ENCODE peak calls at places on chromosomes 4 and X, in five cellular contexts. T is mesenchymal stem cell, I is mammary epithelial cell, N is neuronal stem cell, S is colonic mucosa. W is an unnamed sample.

GRCh38 chr4:109648266-109648996 is 54.8 kb downstream of the CASP6 start:
- DNase-seq in I (no peak), T (no peak), N (no peak), S (no peak), W (no peak)

GRCh38 chrX:26511621-26512363 is 295.8 kb downstream of the MAGEB5 start:
- DNase-seq in N (no peak), I (no peak), S (no peak), T (no peak), W (no peak)

GRCh38 chr4:158353541-158354304 is 143.4 kb downstream of the TMEM144 start:
- DNase-seq in I (no peak), N (no peak), T (no peak), S (no peak), W (no peak)

GRCh38 chr4:58587856-58588255 is 1477.7 kb upstream of the IGFBP7 start:
- DNase-seq in T (peak), N (no peak), I (no peak), S (no peak), W (no peak)

GRCh38 chr4:180081072-180081471 is 2162.1 kb upstream of the TENM3 start:
- DNase-seq in S (no peak), I (no peak), N (no peak), T (no peak), W (no peak)

GRCh38 chr4:55029838-55030503 is 95.4 kb downstream of the KDR start:
- DNase-seq in N (peak), I (no peak), S (no peak), T (no peak), W (no peak)

GRCh38 chr4:2044119-2044485 is 15.0 kb upstream of the NAT8L start:
- DNase-seq in T (no peak), S (no peak), I (no peak), N (no peak), W (no peak)

GRCh38 chr4:128521156-128521555 is 233.5 kb upstream of the PGRMC2 start:
- DNase-seq in I (no peak), N (no peak), S (no peak), T (peak), W (peak)

GRCh38 chrX:75522565-75523411 is at the start of gene ZDHHC15:
- DNase-seq in T (no peak), N (peak), I (no peak), S (peak), W (peak)

GRCh38 chrX:107710617-107711391 is 64.8 kb downstream of the TSC22D3 start:
- DNase-seq in S (no peak), I (peak), T (peak), N (peak), W (peak)

GRCh38 chrX:3052864-3053263 is 11.6 kb downstream of the ARSF start:
- DNase-seq in I (no peak), S (no peak), N (no peak), T (no peak), W (no peak)

GRCh38 chr4:791866-792630 is 33.9 kb downstream of the CPLX1 start:
- DNase-seq in T (no peak), I (no peak), S (peak), N (no peak), W (no peak)

GRCh38 chrX:63993936-63994335 is 208.9 kb upstream of the ARHGEF9 start:
- DNase-seq in I (no peak), S (no peak), N (no peak), T (no peak), W (no peak)

GRCh38 chrX:97845451-97845850 is 961.7 kb downstream of the RPA4 start:
- DNase-seq in I (no peak), S (no peak), T (no peak), N (no peak), W (no peak)

GRCh38 chr4:45442466-45442865 is 681.4 kb downstream of the GABRG1 start:
- DNase-seq in I (peak), S (no peak), N (no peak), T (peak), W (no peak)

GRCh38 chr4:78121338-78121904 is 64.3 kb downstream of the FRAS1 start:
- DNase-seq in N (no peak), I (no peak), T (no peak), S (no peak), W (no peak)

GRCh38 chr4:79025170-79025569 is 85.9 kb upstream of the PAQR3 start:
- DNase-seq in S (no peak), I (no peak), T (no peak), N (no peak), W (no peak)

GRCh38 chr4:88599298-88599697 is 7.0 kb downstream of the HERC3 start:
- DNase-seq in S (no peak), T (peak), N (no peak), I (peak), W (peak)

GRCh38 chrX:84729809-84730208 is 227.6 kb upstream of the HDX start:
- DNase-seq in I (peak), T (peak), N (peak), S (no peak), W (no peak)

GRCh38 chrX:118761950-118762725 is 34.7 kb downstream of the IL13RA1 start:
- DNase-seq in S (no peak), N (peak), I (no peak), T (no peak), W (no peak)

GRCh38 chr4:110132822-110133719 is 65.3 kb downstream of the ELOVL6 start:
- DNase-seq in T (no peak), N (no peak), S (peak), I (no peak), W (no peak)

GRCh38 chr4:2402941-2403340 is 15.5 kb downstream of the ZFYVE28 start:
- DNase-seq in N (no peak), I (no peak), T (no peak), S (no peak), W (no peak)

GRCh38 chr4:139696491-139696890 is 30.9 kb downstream of the MGST2 start:
- DNase-seq in N (no peak), I (no peak), S (no peak), T (no peak), W (no peak)

GRCh38 chr4:144350706-144351105 is 210.2 kb upstream of the GYPA start:
- DNase-seq in S (no peak), N (no peak), I (peak), T (no peak), W (peak)

GRCh38 chr4:53587123-53587522 is 4.2 kb downstream of the LNX1 start:
- DNase-seq in N (no peak), T (no peak), S (no peak), I (no peak), W (no peak)

GRCh38 chr4:15035152-15035551 is 32.9 kb downstream of the CPEB2 start:
- DNase-seq in I (peak), N (no peak), T (peak), S (no peak), W (peak)

GRCh38 chr4:40515037-40515397 is 114.6 kb downstream of the RBM47 start:
- DNase-seq in N (no peak), S (no peak), T (no peak), I (peak), W (peak)
- H3K9ac ChIP-seq in N (no peak), S (peak), T (peak), I (no peak), W (no peak)

GRCh38 chrX:38881066-38881465 is 79.8 kb downstream of the MID1IP1 start:
- DNase-seq in N (no peak), S (no peak), T (no peak), I (no peak), W (no peak)

GRCh38 chrX:38881727-38882126 is 80.5 kb downstream of the MID1IP1 start:
- DNase-seq in N (no peak), S (no peak), T (no peak), I (no peak), W (no peak)

GRCh38 chrX:38879631-38880220 is 78.5 kb downstream of the MID1IP1 start:
- DNase-seq in N (no peak), T (no peak), I (peak), S (peak), W (no peak)

GRCh38 chrX:38880460-38880859 is 79.2 kb downstream of the MID1IP1 start:
- DNase-seq in T (no peak), S (peak), N (no peak), I (no peak), W (peak)

GRCh38 chrX:38878674-38879375 is 77.6 kb downstream of the MID1IP1 start:
- DNase-seq in S (no peak), N (no peak), I (no peak), T (no peak), W (no peak)
- H3K9ac ChIP-seq in S (no peak), N (no peak), I (no peak), T (no peak), W (no peak)

GRCh38 chr4:98716796-98717195 is 58.4 kb upstream of the TSPAN5 start:
- DNase-seq in S (no peak), N (no peak), I (no peak), T (no peak), W (no peak)

GRCh38 chr4:98722000-98722399 is 63.6 kb upstream of the TSPAN5 start:
- DNase-seq in I (peak), T (no peak), S (no peak), N (no peak), W (no peak)

DNA sequence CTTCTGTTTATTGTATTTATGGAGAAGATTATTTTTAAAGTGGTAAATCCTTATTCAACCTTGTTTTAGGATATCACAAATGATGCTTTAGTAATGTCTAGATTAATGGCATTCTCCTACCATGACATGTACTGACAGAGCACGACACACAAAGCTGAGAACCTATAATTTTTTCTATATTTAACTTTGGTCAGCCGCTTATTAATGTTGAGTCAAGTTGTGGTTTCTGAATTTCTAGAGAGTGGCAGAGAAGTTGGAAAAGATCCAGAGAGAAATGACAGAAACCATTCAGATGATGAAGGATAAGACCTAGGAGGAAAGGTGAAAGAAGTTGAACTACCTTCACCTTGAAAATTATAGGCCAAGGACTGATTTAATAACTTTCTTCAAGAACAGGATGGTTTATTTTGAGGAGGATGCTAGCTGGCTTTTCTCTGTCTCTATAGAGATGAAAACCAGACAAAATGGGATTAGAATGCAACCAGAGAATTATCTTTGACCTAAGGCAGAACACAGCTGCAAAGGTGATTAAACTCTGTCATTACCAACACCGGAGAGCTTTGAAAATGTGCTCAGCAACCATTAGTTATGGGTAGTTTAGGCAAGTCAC is 62.6 kb upstream of the TSPAN5 start:
- DNase-seq in I (peak), N (no peak), T (no peak), S (no peak), W (peak)
- H3K9ac ChIP-seq in I (no peak), N (no peak), T (no peak), S (no peak), W (no peak)

DNA sequence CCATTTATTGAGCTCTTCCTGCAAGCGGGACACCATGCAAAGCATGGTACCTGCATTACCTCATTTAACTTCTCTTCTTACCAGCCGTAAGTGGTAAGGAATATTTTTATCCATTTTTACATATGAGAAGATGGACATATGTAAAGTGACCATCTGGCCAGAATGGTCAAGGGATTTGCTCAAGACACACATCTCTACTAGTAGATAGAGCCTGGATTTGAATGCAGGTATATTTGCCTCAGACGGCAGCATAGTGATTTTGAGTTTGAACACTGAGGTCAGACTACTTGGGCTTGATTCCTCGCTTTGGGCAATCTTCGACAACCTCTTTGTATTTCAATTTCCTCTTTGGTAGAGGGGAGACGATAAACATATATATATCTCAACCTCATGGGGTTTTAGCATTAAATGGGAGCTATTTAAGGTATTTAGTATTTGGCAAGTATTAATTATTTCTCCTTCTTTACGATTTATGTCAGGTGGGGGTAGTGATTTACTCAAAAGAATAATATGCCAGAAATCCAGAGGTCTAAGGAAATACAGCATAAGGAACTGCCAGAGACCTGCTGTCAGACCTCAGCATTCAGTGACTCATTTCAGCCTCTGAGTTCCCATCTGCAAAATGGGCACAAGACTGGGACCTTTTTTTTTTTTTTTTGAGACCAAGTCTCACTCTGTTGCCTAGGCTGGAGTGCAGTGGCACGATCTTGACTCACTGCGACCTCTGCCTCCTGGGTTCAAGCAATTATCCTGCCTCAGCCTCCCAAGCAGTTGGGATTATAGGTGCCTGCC is 34.6 kb upstream of the CHRNA9 start:
- DNase-seq in T (no peak), N (no peak), S (no peak), I (no peak), W (no peak)
- H3K9ac ChIP-seq in T (no peak), N (no peak), S (no peak), I (no peak), W (no peak)

GRCh38 chr4:102427599-102427998 is 73.6 kb upstream of the NFKB1 start:
- DNase-seq in N (no peak), I (no peak), S (no peak), T (no peak), W (no peak)

GRCh38 chr4:102437111-102437510 is 64.0 kb upstream of the NFKB1 start:
- DNase-seq in T (no peak), S (no peak), N (no peak), I (no peak), W (no peak)

GRCh38 chr4:102430511-102430910 is 70.6 kb upstream of the NFKB1 start:
- DNase-seq in N (no peak), S (no peak), I (peak), T (peak), W (peak)

GRCh38 chr4:102429553-102429952 is 71.6 kb upstream of the NFKB1 start:
- DNase-seq in I (peak), N (no peak), T (peak), S (no peak), W (peak)

DNA sequence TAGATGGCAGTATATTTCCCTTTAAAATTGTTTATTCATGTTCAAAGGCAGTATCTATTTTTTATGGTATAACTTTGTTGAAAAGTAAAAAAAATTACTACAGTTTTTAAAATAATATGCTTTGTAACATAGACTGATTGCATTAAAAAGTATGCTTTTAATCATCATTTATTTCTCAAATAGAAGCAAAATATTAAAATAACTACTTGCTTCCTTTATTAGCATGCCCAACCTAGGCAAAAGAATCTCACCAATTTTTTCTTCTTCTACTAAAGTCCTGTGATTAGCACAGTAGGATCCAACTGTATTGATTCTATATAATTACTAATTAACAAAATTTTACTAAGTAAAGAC is 69.6 kb upstream of the NFKB1 start:
- DNase-seq in T (no peak), N (no peak), S (no peak), I (no peak), W (no peak)
- H3K9ac ChIP-seq in T (peak), N (no peak), S (no peak), I (no peak), W (peak)

DNA sequence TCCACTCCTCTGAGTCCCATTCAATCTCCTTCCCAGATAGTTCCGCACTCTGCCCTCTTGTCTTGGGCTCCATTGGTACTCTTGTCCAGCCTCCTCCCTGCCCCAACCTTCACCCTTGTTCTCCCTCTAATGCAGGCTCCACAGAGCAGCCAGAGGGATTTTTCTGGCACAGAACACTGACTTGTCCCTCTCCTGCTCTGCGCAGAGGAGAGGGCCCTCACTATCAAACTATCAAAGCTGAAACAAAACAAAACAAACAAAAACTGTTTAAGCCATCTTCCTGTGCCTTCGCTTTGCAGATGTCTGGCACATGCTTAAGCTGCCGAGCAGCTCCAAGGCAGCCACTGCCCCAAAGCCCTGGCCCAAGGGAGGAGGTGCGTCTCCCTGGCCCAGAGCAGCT is 2.9 kb downstream of the CNGA2 start:
- DNase-seq in T (no peak), N (no peak), S (no peak), I (no peak), W (no peak)
- H3K9ac ChIP-seq in T (no peak), N (no peak), S (no peak), I (no peak), W (no peak)

GRCh38 chr4:99625369-99625768 is 32.3 kb downstream of the C4orf54 start:
- DNase-seq in N (no peak), T (no peak), I (no peak), S (no peak), W (no peak)
- H3K9ac ChIP-seq in N (no peak), T (no peak), I (no peak), S (no peak), W (no peak)

DNA sequence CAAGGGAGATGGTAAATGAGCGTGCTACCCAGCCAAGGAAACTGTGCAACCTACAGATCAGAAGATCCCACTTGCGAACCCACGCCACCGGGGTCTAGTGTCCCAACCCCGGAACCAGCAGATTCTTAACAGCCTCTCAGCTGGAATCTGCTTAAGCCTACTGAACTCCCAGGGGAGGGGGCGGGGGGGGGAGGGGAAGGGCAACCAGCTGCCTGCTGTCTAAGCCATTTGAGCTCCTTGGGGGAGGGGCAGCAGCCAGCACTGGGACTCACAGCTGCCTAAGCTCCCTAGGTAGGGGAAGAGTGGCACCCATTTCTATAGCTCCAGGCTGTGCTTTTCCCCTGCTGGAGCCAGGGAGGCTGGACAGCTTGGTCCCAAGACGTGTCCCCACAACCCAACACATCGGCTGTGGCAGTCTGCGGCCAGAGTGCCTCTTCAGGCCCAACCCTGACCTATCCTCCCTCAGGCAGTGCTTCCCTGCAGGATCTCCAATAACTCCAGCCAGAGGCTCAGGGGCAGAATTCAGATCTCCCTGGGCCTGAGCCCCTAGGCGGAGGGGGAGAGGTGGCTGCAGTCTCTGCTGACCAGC is 289.2 kb downstream of the LDB2 start:
- DNase-seq in I (no peak), S (no peak), T (no peak), N (no peak), W (no peak)
- H3K9ac ChIP-seq in I (no peak), S (no peak), T (no peak), N (no peak), W (no peak)